ENCODE peak calls at places on chromosomes 1 and 21, in seven cellular contexts. G is left lung; L is GM19239; S is activated CD4-positive, alpha-beta T cell treated with anti-CD3 and anti-CD28 coated beads, Interleukin-2, amount 10 ng/mL, durations not matched to agents 7 days and 5 days; U is MM.1S; B is AG09319; C is activated T-helper 1 cell treated with anti-CD3 and anti-CD28 coated beads, Interleukin-12 subunit alpha, Interleukin-12 subunit beta, Interleukin-2, Interleukin-4 antibody, amounts not matched to agents 30 ng/mL and 10 ng/mL and 1 ng/mL, durations not matched to agents 14 hours and 24 hours and 36 hours. O is an unnamed sample.

GRCh38 chr1:113542221-113542701 is 151.9 kb downstream of the MAGI3 start:
- DNase-seq in G (no peak), L (no peak), S (no peak), U (no peak), B (no peak), C (no peak), O (no peak)

GRCh38 chr1:93607814-93608187 is 73.8 kb downstream of the BCAR3 start:
- DNase-seq in G (no peak), L (peak; percentile 28), S (no peak), U (no peak), B (no peak), C (no peak), O (no peak)

GRCh38 chr1:206686486-206687249 is 2.0 kb downstream of the MAPKAPK2 start:
- DNase-seq in G (no peak), L (peak; percentile 79), S (peak; percentile 46), U (no peak), B (no peak), C (no peak), O (no peak)

GRCh38 chr1:9860887-9861286 is 37.1 kb upstream of the CLSTN1 start:
- DNase-seq in G (no peak), L (no peak), S (no peak), U (no peak), B (no peak), C (no peak), O (no peak)

GRCh38 chr1:36134805-36135339 is 9.8 kb upstream of the COL8A2 start:
- DNase-seq in G (no peak), L (no peak), S (peak; percentile 46), U (no peak), B (no peak), C (no peak), O (no peak)

GRCh38 chr1:243745361-243745760 is 104.7 kb downstream of the AKT3 start:
- DNase-seq in G (no peak), L (no peak), S (no peak), U (no peak), B (no peak), C (no peak), O (no peak)

GRCh38 chr1:215637041-215637573 is 70.0 kb downstream of the KCTD3 start:
- DNase-seq in G (peak; percentile 33), L (no peak), S (no peak), U (no peak), B (peak; percentile 84), C (no peak), O (no peak)

GRCh38 chr1:208141793-208142192 is 102.4 kb downstream of the PLXNA2 start:
- DNase-seq in G (no peak), L (no peak), S (no peak), U (no peak), B (no peak), C (no peak), O (no peak)

GRCh38 chr1:205360166-205360565 is 3.4 kb upstream of the KLHDC8A start:
- DNase-seq in G (no peak), L (no peak), S (no peak), U (no peak), B (no peak), C (no peak), O (no peak)

GRCh38 chr21:45467221-45467779 is 62.3 kb downstream of the COL18A1 start:
- DNase-seq in G (no peak), L (no peak), S (no peak), U (no peak), B (no peak), C (no peak), O (no peak)

GRCh38 chr1:207050428-207050767 is 610 bp downstream of the YOD1 start:
- DNase-seq in G (no peak), L (no peak), S (no peak), U (peak; percentile 19), B (no peak), C (no peak), O (no peak)

GRCh38 chr1:155648207-155649147 is 38.5 kb downstream of the MSTO1 start:
- DNase-seq in G (no peak), L (no peak), S (no peak), U (no peak), B (peak; percentile 66), C (no peak), O (no peak)

GRCh38 chr1:63854091-63854490 is 80.3 kb downstream of the ROR1 start:
- DNase-seq in G (no peak), L (no peak), S (no peak), U (no peak), B (no peak), C (no peak), O (no peak)

GRCh38 chr1:181033799-181034391 is at the start of gene MR1:
- DNase-seq in G (no peak), L (peak; percentile 68), S (peak; percentile 67), U (peak; percentile 98), B (peak; percentile 70), C (peak; percentile 51), O (no peak)

GRCh38 chr1:48182441-48182840 is 40.1 kb upstream of the SLC5A9 start:
- DNase-seq in G (no peak), L (no peak), S (no peak), U (no peak), B (no peak), C (no peak), O (no peak)

GRCh38 chr1:221268295-221268694 is 389.1 kb downstream of the HLX start:
- DNase-seq in G (no peak), L (no peak), S (no peak), U (no peak), B (peak; percentile 61), C (no peak), O (no peak)

GRCh38 chr1:36924282-36924791 is 110.0 kb downstream of the GRIK3 start:
- DNase-seq in G (no peak), L (peak; percentile 20), S (peak; percentile 72), U (peak; percentile 45), B (no peak), C (peak; percentile 31), O (no peak)

GRCh38 chr1:91176250-91176649 is 154.4 kb upstream of the ZNF644 start:
- DNase-seq in G (no peak), L (no peak), S (no peak), U (no peak), B (no peak), C (no peak), O (no peak)

GRCh38 chr21:28636988-28637691 is 355.5 kb downstream of the LTN1 start:
- DNase-seq in G (no peak), L (no peak), S (no peak), U (no peak), B (peak; percentile 57), C (no peak), O (no peak)

GRCh38 chr1:227729881-227730629 is 5.0 kb downstream of the JMJD4 start:
- DNase-seq in G (no peak), L (no peak), S (peak; percentile 43), U (peak; percentile 65), B (no peak), C (peak; percentile 25), O (no peak)

GRCh38 chr1:226891346-226891745 is 20.9 kb downstream of the PSEN2 start:
- DNase-seq in G (no peak), L (no peak), S (no peak), U (no peak), B (no peak), C (no peak), O (no peak)

GRCh38 chr1:89670168-89670567 is 37.2 kb downstream of the LRRC8C start:
- DNase-seq in G (no peak), L (peak; percentile 47), S (no peak), U (peak; percentile 92), B (no peak), C (no peak), O (no peak)

GRCh38 chr21:42539931-42540343 is 26.3 kb downstream of the SLC37A1 start:
- DNase-seq in G (no peak), L (no peak), S (no peak), U (no peak), B (no peak), C (no peak), O (no peak)

GRCh38 chr1:163035791-163036249 is 33.3 kb upstream of the RGS4 start:
- DNase-seq in G (no peak), L (no peak), S (no peak), U (no peak), B (peak; percentile 25), C (no peak), O (no peak)

GRCh38 chr1:4027008-4027407 is 126.9 kb upstream of the C1orf174 start:
- DNase-seq in G (no peak), L (no peak), S (no peak), U (no peak), B (no peak), C (no peak), O (no peak)

O was measured in activated CD4-positive, CD25-positive, alpha-beta regulatory T cell.